ENCODE peak calls at places on chromosomes 1 and 21, in ten cellular contexts. U is fibroblast of mammary gland; O is GM12865; F is HCT116; B is fibroblast of pulmonary artery; Q is kidney; I is tibial nerve; J is CD8-positive, alpha-beta T cell; K is K562; X is astrocyte of the spinal cord. N is an unnamed sample.

GRCh38 chr1:34787461-34788420 is 5.1 kb upstream of the GJA4 start:
- DNase-seq in I (no peak), Q (no peak), U (peak), X (no peak), B (peak), O (peak), J (no peak), K (peak), F (no peak), N (no peak)

GRCh38 chr1:31984419-31985347 is 29.0 kb upstream of the KHDRBS1 start:
- DNase-seq in B (peak), U (peak), X (peak), K (no peak), F (no peak), Q (no peak), J (peak), I (no peak), O (peak), N (peak)

GRCh38 chr1:76336951-76337371 is 262.4 kb downstream of the ST6GALNAC3 start:
- DNase-seq in B (peak), K (no peak), U (peak), X (peak), O (no peak), Q (peak), F (no peak), I (peak), J (no peak), N (peak)

GRCh38 chr1:95061445-95062006 is 11.2 kb downstream of the ALG14 start:
- DNase-seq in X (no peak), J (no peak), O (no peak), U (no peak), K (no peak), F (no peak), Q (no peak), I (no peak), B (no peak), N (no peak)

GRCh38 chr1:229204863-229205777 is 65.8 kb upstream of the RAB4A start:
- DNase-seq in U (peak), B (peak), K (no peak), X (peak), F (no peak), J (no peak), Q (no peak), I (no peak), O (no peak), N (peak)

GRCh38 chr1:230456478-230456877 is 30.3 kb upstream of the PGBD5 start:
- DNase-seq in O (no peak), J (no peak), F (no peak), X (no peak), U (no peak), I (no peak), K (no peak), Q (no peak), B (no peak), N (no peak)

GRCh38 chr21:31235671-31236450 is 108.2 kb downstream of the TIAM1 start:
- DNase-seq in X (peak), O (no peak), B (peak), K (no peak), J (no peak), U (peak), I (no peak), Q (no peak), F (no peak), N (no peak)

GRCh38 chr1:210597555-210598134 is 268.9 kb downstream of the HHAT start:
- DNase-seq in K (no peak), X (peak), F (no peak), Q (no peak), U (peak), I (no peak), J (no peak), O (peak), B (peak), N (peak)

GRCh38 chr1:76891931-76892330 is 24.7 kb downstream of the ST6GALNAC5 start:
- DNase-seq in I (no peak), O (no peak), U (peak), J (no peak), K (no peak), F (no peak), Q (no peak), B (no peak), X (no peak), N (peak)

GRCh38 chr1:205183676-205184335 is 27.7 kb downstream of the DSTYK start:
- DNase-seq in F (no peak), U (peak), Q (no peak), J (no peak), B (no peak), I (no peak), X (peak), O (no peak), K (no peak), N (peak)

GRCh38 chr21:37462087-37462861 is 95.7 kb downstream of the DYRK1A start:
- DNase-seq in B (no peak), J (no peak), Q (no peak), I (no peak), F (no peak), O (no peak), K (no peak), U (no peak), X (no peak), N (no peak)

GRCh38 chr1:69827732-69828131 is 260.0 kb downstream of the LRRC7 start:
- DNase-seq in I (no peak), U (no peak), X (no peak), F (no peak), O (no peak), K (no peak), J (no peak), B (no peak), Q (no peak), N (no peak)

GRCh38 chr1:162530318-162530984 is 31.1 kb upstream of the UAP1 start:
- DNase-seq in F (no peak), B (no peak), K (no peak), I (no peak), Q (no peak), X (no peak), J (no peak), O (peak), U (peak), N (peak)

GRCh38 chr1:25900209-25900608 is 6.0 kb downstream of the STMN1 start:
- DNase-seq in I (no peak), Q (peak), O (no peak), B (no peak), J (no peak), F (no peak), K (no peak), X (no peak), U (no peak), N (no peak)

GRCh38 chr1:41448831-41449230 is 35.7 kb downstream of the EDN2 start:
- DNase-seq in F (no peak), B (no peak), Q (no peak), O (no peak), K (no peak), I (no peak), J (no peak), U (no peak), X (no peak), N (no peak)

GRCh38 chr1:167748901-167749300 is 27.1 kb downstream of the MPZL1 start:
- DNase-seq in Q (no peak), U (no peak), F (no peak), I (no peak), K (no peak), X (peak), J (no peak), B (no peak), O (no peak), N (no peak)

GRCh38 chr1:26161408-26162219 is 2.7 kb downstream of the FAM110D start:
- DNase-seq in F (no peak), U (peak), I (no peak), O (no peak), Q (no peak), K (peak), J (no peak), B (peak), X (peak), N (peak)

GRCh38 chr1:18324246-18324645 is 156.5 kb upstream of the KLHDC7A start:
- DNase-seq in U (no peak), Q (no peak), O (no peak), I (no peak), X (no peak), F (no peak), J (no peak), B (no peak), K (peak), N (no peak)

GRCh38 chr1:23530089-23530749 is 814 bp downstream of the E2F2 start:
- DNase-seq in J (no peak), F (no peak), X (no peak), K (peak), I (no peak), Q (no peak), B (no peak), U (no peak), O (peak), N (no peak)

GRCh38 chr1:68449901-68450300 is at the start of gene RPE65:
- DNase-seq in O (no peak), Q (no peak), U (no peak), F (no peak), I (no peak), B (peak), K (no peak), J (no peak), X (peak), N (no peak)

GRCh38 chr1:8167936-8168335 is 141.8 kb upstream of the ERRFI1 start:
- DNase-seq in O (peak), B (no peak), I (no peak), Q (no peak), J (no peak), F (no peak), X (no peak), K (no peak), U (no peak), N (no peak)

GRCh38 chr1:62905309-62905708 is 121.4 kb downstream of the ATG4C start:
- DNase-seq in X (no peak), B (no peak), K (no peak), Q (no peak), I (no peak), O (no peak), J (no peak), F (no peak), U (no peak), N (no peak)

GRCh38 chr1:104329278-104329677 is 579.6 kb downstream of the AMY1C start:
- DNase-seq in Q (no peak), B (no peak), I (no peak), U (no peak), K (no peak), J (no peak), O (no peak), X (no peak), F (no peak), N (no peak)

GRCh38 chr1:9058465-9058864 is 11.0 kb downstream of the SLC2A5 start:
- DNase-seq in Q (no peak), B (peak), O (no peak), F (no peak), X (no peak), I (no peak), U (no peak), J (no peak), K (peak), N (peak)

GRCh38 chr1:206103979-206104378 is 13.2 kb downstream of the AVPR1B start:
- DNase-seq in B (no peak), K (no peak), O (no peak), I (no peak), Q (no peak), J (no peak), F (no peak), U (no peak), X (no peak), N (no peak)

GRCh38 chr1:15198684-15199083 is 45.1 kb downstream of the TMEM51 start:
- DNase-seq in F (no peak), Q (peak), U (no peak), B (no peak), J (no peak), I (no peak), O (no peak), K (no peak), X (no peak), N (no peak)

GRCh38 chr1:118711356-118711755 is 276.8 kb downstream of the TBX15 start:
- DNase-seq in J (no peak), U (no peak), Q (no peak), X (no peak), K (no peak), O (no peak), F (no peak), B (no peak), I (no peak), N (no peak)

GRCh38 chr1:71829346-71829745 is 453.0 kb downstream of the NEGR1 start:
- DNase-seq in I (no peak), F (no peak), K (no peak), X (no peak), B (no peak), J (no peak), Q (no peak), U (no peak), O (peak), N (no peak)

GRCh38 chr1:154895779-154896178 is 25.7 kb upstream of the KCNN3 start:
- DNase-seq in Q (no peak), F (no peak), K (peak), J (no peak), U (no peak), B (no peak), X (no peak), I (no peak), O (no peak), N (no peak)

GRCh38 chr1:103218821-103219220 is 110.5 kb upstream of the COL11A1 start:
- DNase-seq in O (no peak), Q (no peak), F (no peak), J (no peak), I (no peak), U (no peak), X (no peak), K (no peak), B (no peak), N (no peak)

GRCh38 chr1:208757846-208758245 is 513.7 kb upstream of the PLXNA2 start:
- DNase-seq in K (no peak), J (no peak), I (no peak), U (no peak), B (no peak), F (no peak), Q (no peak), X (peak), O (no peak), N (peak)

GRCh38 chr1:36115200-36115669 is 9.8 kb downstream of the COL8A2 start:
- DNase-seq in F (no peak), B (peak), J (no peak), I (no peak), U (peak), X (peak), O (no peak), Q (no peak), K (peak), N (peak)

GRCh38 chr1:241499910-241500309 is 19.6 kb downstream of the FH start:
- DNase-seq in J (no peak), F (no peak), B (peak), I (no peak), U (peak), K (no peak), X (peak), Q (no peak), O (no peak), N (peak)

GRCh38 chr1:8789314-8790214 is 27.9 kb downstream of the RERE start:
- DNase-seq in B (no peak), I (no peak), K (peak), Q (no peak), F (no peak), U (no peak), X (no peak), J (no peak), O (no peak), N (no peak)

GRCh38 chr1:205375816-205376545 is 19.3 kb upstream of the KLHDC8A start:
- DNase-seq in Q (no peak), U (peak), O (no peak), K (no peak), X (peak), B (peak), J (no peak), I (no peak), F (peak), N (no peak)

DNA sequence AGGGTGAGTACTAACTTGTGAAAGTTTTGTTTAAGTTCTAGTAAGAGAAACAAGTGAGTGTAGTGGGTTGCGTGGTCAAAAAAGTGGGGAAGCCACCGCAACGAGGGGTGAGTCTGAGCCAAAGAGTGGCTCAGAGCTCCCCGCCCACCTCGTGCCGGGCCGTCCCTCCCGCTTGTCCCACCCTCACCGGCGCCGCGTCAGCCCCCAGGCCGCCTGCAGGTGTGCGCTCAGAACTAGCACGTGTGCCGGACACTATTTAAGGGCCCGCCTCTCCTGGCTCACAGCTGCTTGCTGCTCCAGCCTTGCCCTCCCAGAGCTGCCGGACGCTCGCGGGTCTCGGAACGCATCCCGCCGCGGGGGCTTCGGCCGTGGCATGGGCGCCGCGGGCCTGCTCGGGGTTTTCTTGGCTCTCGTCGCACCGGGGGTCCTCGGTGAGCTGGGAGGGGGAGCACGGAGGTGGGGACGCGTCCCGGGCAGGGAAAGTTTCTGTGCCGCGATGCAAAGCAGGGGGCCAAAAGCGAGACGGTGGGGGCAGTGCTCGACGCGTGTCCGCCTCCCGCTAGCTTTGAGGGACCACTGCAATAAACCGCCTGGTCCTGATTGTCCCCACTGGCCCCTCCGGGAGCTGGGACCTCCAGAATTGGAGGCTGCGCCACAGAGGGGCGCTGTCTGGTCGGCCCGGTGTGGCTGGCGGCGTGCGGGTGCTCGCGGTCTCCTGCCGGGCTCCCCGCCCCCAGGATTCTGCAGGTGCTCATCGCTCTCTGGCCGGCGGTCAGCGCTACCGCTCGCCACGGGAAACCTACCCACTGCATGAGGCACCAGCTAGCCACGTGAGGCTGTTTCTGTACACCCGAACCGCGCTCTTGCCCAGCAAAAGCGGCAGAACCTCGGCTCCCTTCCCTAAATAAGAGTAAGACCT is at the start of gene CR2:
- DNase-seq in I (no peak), O (peak), F (peak), B (no peak), K (peak), J (no peak), U (no peak), X (no peak), Q (peak), N (peak)
- TF ChIP-seq CTCF in I (no peak), O (peak), F (peak), B (no peak), K (peak), J (peak), U (no peak), X (no peak), Q (peak), N (no peak)

GRCh38 chr1:10696977-10697376 is 99.5 kb downstream of the CASZ1 start:
- DNase-seq in Q (no peak), U (peak), J (no peak), X (no peak), I (no peak), F (no peak), K (no peak), O (no peak), B (no peak), N (no peak)

GRCh38 chr1:10693497-10694273 is 102.8 kb downstream of the CASZ1 start:
- DNase-seq in K (peak), Q (no peak), X (no peak), I (no peak), B (no peak), O (peak), F (no peak), J (peak), U (no peak), N (peak)

GRCh38 chr1:10694274-10694632 is 102.2 kb downstream of the CASZ1 start:
- DNase-seq in U (peak), K (no peak), I (no peak), O (peak), B (no peak), X (no peak), Q (no peak), F (no peak), J (no peak), N (no peak)

GRCh38 chr1:10693152-10693496 is 103.3 kb downstream of the CASZ1 start:
- DNase-seq in X (no peak), O (no peak), J (no peak), K (no peak), U (no peak), Q (no peak), F (no peak), I (no peak), B (no peak), N (no peak)

DNA sequence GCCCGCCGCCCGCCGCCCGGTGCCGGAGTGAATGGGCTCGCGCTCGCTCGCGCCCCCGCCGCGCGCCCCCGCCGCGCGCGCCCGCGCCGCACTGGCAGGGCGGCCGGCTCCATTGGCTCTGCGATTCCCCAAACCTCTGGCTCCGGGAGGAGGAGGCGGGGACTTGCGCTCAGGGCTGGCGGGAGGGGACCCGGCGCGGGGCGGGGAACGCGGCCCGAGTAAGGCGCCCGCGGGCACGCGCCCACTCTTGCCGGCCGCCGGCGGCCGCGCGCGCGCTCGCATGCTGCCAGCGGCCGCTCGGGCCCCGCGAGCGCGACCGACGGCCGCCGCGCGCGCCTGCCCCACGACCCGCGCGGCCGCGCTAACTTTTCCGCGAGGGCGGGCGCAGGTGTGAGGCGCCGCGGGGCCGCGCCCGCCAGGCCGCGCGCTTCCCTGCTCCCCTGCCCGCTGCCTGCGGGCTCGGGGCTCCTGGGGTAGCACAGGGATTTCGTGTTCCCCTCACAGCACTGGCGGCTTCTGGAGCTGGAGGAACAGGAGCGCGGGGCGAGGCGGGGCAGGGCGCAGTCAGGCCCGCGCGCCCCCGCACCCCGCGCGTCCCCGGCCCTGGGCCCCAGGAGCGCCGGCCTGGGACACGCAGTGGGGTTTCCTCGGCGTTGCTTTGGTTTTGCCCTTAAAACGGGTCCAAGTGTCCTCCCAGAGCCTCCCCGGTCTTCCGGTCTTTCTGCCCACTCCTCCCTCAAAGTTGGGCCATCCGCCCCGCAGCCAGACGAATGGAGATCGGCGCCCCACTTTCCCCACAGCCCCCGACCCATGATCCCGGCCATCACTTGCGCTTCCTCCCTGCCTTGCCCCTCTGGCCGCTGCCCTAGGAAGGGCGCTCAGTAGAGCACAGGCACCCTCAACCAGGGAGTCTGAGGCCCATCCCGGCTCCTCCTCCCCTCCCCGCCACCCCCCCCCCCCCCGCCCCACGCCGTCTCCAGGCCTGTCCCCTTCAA is 101.5 kb downstream of the CASZ1 start:
- DNase-seq in J (peak), B (peak), F (peak), O (peak), K (peak), I (peak), X (peak), Q (peak), U (peak), N (peak)
- H3K4me3 ChIP-seq in J (peak), B (peak), F (peak), O (peak), K (peak), I (peak), X (peak), Q (peak), U (no peak), N (no peak)

GRCh38 chr1:198087831-198088230 is 69.0 kb upstream of the NEK7 start:
- DNase-seq in U (no peak), X (no peak), B (no peak), O (no peak), I (no peak), J (no peak), F (no peak), Q (no peak), K (no peak), N (no peak)

GRCh38 chr1:198086051-198086745 is 70.6 kb upstream of the NEK7 start:
- DNase-seq in X (no peak), K (no peak), O (no peak), F (no peak), I (no peak), B (no peak), J (no peak), Q (no peak), U (no peak), N (no peak)

GRCh38 chr1:198084509-198084908 is 72.3 kb upstream of the NEK7 start:
- DNase-seq in Q (no peak), B (no peak), F (no peak), K (no peak), O (no peak), U (no peak), I (no peak), J (no peak), X (no peak), N (no peak)

GRCh38 chr1:198079432-198079951 is 77.3 kb upstream of the NEK7 start:
- DNase-seq in I (no peak), B (peak), K (peak), F (no peak), X (no peak), Q (no peak), O (no peak), U (no peak), J (no peak), N (no peak)

GRCh38 chr1:198083549-198083948 is 73.2 kb upstream of the NEK7 start:
- DNase-seq in X (no peak), F (no peak), J (no peak), O (no peak), K (no peak), B (no peak), I (no peak), U (no peak), Q (no peak), N (no peak)
- TF ChIP-seq CTCF in X (no peak), F (no peak), J (no peak), O (no peak), K (no peak), B (no peak), I (no peak), U (no peak), Q (no peak), N (no peak)

GRCh38 chr1:184945678-184946412 is 28.5 kb downstream of the NIBAN1 start:
- DNase-seq in B (peak), I (no peak), X (no peak), F (no peak), Q (no peak), O (peak), J (no peak), U (peak), K (no peak), N (peak)
- H3K4me3 ChIP-seq in B (no peak), I (no peak), X (no peak), F (no peak), Q (no peak), O (no peak), J (no peak), U (no peak), K (no peak), N (no peak)